ENCODE peak calls at places on chromosomes 11 and 22, in nine cellular contexts. O is ascending aorta; D is naive thymus-derived CD4-positive, alpha-beta T cell; X is PC-3; S is sigmoid colon; C is psoas muscle; Y is adrenal gland; I is colonic mucosa; H is mammary epithelial cell. N is an unnamed sample. For H3K9me3, the result is how much of the 10 kb centered on the place peaks cover.

GRCh38 chr11:119793335-119793984 is 64.5 kb upstream of the NECTIN1 start:
- DNase-seq in O (no peak), D (no peak), X (no peak), S (no peak), C (no peak), Y (no peak), I (no peak), H (no peak), N (no peak)

GRCh38 chr11:27174672-27175210 is 134.1 kb downstream of the BBOX1 start:
- DNase-seq in O (no peak), D (no peak), X (no peak), S (no peak), C (no peak), Y (no peak), I (no peak), H (no peak), N (no peak)

GRCh38 chr22:44671742-44672141 is 30.3 kb upstream of the PRR5 start:
- DNase-seq in O (no peak), D (no peak), X (no peak), S (no peak), C (no peak), Y (no peak), I (no peak), H (peak), N (no peak)

GRCh38 chr22:36868546-36868945 is 7.7 kb downstream of the NCF4 start:
- DNase-seq in O (no peak), D (no peak), X (no peak), S (no peak), C (no peak), Y (no peak), I (no peak), H (no peak), N (no peak)

GRCh38 chr22:41028841-41029240 is 63.6 kb upstream of the EP300 start:
- DNase-seq in O (no peak), D (no peak), X (peak), S (no peak), C (no peak), Y (no peak), I (no peak), H (peak), N (no peak)

GRCh38 chr11:14500181-14500651 is 605 bp upstream of the COPB1 start:
- DNase-seq in O (peak), D (no peak), X (peak), S (no peak), C (no peak), Y (peak), I (peak), H (peak), N (peak)

GRCh38 chr22:28940441-28940840 is 57.1 kb downstream of the ZNRF3 start:
- DNase-seq in O (no peak), D (no peak), X (no peak), S (no peak), C (no peak), Y (no peak), I (no peak), H (no peak), N (no peak)

GRCh38 chr11:19306570-19306969 is 65.8 kb upstream of the E2F8 start:
- DNase-seq in O (no peak), D (no peak), X (no peak), S (no peak), C (no peak), Y (no peak), I (no peak), H (no peak), N (no peak)

GRCh38 chr11:15286465-15286864 is 171.7 kb downstream of the INSC start:
- DNase-seq in O (no peak), D (no peak), X (peak), S (no peak), C (no peak), Y (no peak), I (no peak), H (peak), N (no peak)

GRCh38 chr11:105130189-105130813 is 9.3 kb downstream of the CARD18 start:
- DNase-seq in O (no peak), D (no peak), X (peak), S (no peak), C (no peak), Y (no peak), I (no peak), H (peak), N (no peak)

GRCh38 chr11:75339685-75340409 is 11.6 kb downstream of the ARRB1 start:
- DNase-seq in O (no peak), D (no peak), X (no peak), S (no peak), C (no peak), Y (no peak), I (peak), H (no peak), N (no peak)

GRCh38 chr11:10654211-10655150 is 39.1 kb downstream of the IRAG1 start:
- DNase-seq in O (no peak), D (no peak), X (peak), S (peak), C (no peak), Y (peak), I (no peak), H (peak), N (no peak)

GRCh38 chr22:45552580-45553332 is 50.1 kb downstream of the FBLN1 start:
- DNase-seq in O (peak), D (no peak), X (no peak), S (peak), C (peak), Y (peak), I (peak), H (peak), N (no peak)

GRCh38 chr11:34416746-34417145 is 22.0 kb upstream of the CAT start:
- DNase-seq in O (no peak), D (no peak), X (no peak), S (no peak), C (no peak), Y (no peak), I (no peak), H (no peak), N (no peak)

GRCh38 chr11:105045897-105046296 is 762 bp upstream of the CARD16 start:
- DNase-seq in O (no peak), D (no peak), X (no peak), S (no peak), C (peak), Y (no peak), I (no peak), H (no peak), N (no peak)

GRCh38 chr11:85930879-85931366 is 75.7 kb downstream of the CCDC83 start:
- DNase-seq in O (no peak), D (no peak), X (no peak), S (no peak), C (no peak), Y (no peak), I (no peak), H (no peak), N (no peak)

GRCh38 chr11:123640677-123641494 is 13.5 kb downstream of the SCN3B start:
- DNase-seq in O (no peak), D (peak), X (peak), S (no peak), C (peak), Y (peak), I (peak), H (peak), N (no peak)

GRCh38 chr11:72609045-72609444 is 65.2 kb downstream of the PDE2A start:
- DNase-seq in O (no peak), D (no peak), X (peak), S (no peak), C (no peak), Y (no peak), I (no peak), H (no peak), N (no peak)

GRCh38 chr11:74571062-74571399 is 21.4 kb upstream of the POLD3 start:
- DNase-seq in O (no peak), D (no peak), X (no peak), S (no peak), C (no peak), Y (no peak), I (no peak), H (no peak), N (no peak)

GRCh38 chr11:111531687-111532364 is 8.7 kb upstream of the LAYN start:
- DNase-seq in O (no peak), D (no peak), X (peak), S (no peak), C (no peak), Y (no peak), I (no peak), H (peak), N (no peak)

GRCh38 chr11:119739975-119740374 is 11.0 kb upstream of the NECTIN1 start:
- DNase-seq in O (no peak), D (no peak), X (no peak), S (no peak), C (no peak), Y (no peak), I (peak), H (no peak), N (no peak)

GRCh38 chr11:10599388-10600175 is 31.1 kb upstream of the LYVE1 start:
- DNase-seq in O (no peak), D (no peak), X (no peak), S (peak), C (peak), Y (no peak), I (no peak), H (no peak), N (no peak)

GRCh38 chr11:16612801-16613400 is 125.5 kb upstream of the C11orf58 start:
- DNase-seq in O (no peak), D (no peak), X (no peak), S (no peak), C (no peak), Y (no peak), I (no peak), H (peak), N (no peak)

GRCh38 chr22:24583221-24583971 is 9.5 kb downstream of the LRRC75B start:
- DNase-seq in O (no peak), D (no peak), X (no peak), S (no peak), C (no peak), Y (no peak), I (no peak), H (no peak), N (no peak)

GRCh38 chr11:94834931-94835330 is 66.8 kb downstream of the AMOTL1 start:
- DNase-seq in O (no peak), D (no peak), X (no peak), S (no peak), C (no peak), Y (no peak), I (no peak), H (no peak), N (no peak)

GRCh38 chr11:11703885-11704284 is 82.1 kb upstream of the GALNT18 start:
- DNase-seq in O (no peak), D (no peak), X (no peak), S (no peak), C (no peak), Y (no peak), I (no peak), H (no peak), N (no peak)

GRCh38 chr11:57481315-57481714 is 21.0 kb downstream of the RTN4RL2 start:
- DNase-seq in O (no peak), D (no peak), X (no peak), S (no peak), C (no peak), Y (no peak), I (no peak), H (no peak), N (no peak)

GRCh38 chr22:44184006-44184405 is 3.3 kb downstream of the PARVG start:
- DNase-seq in O (no peak), D (no peak), X (no peak), S (no peak), C (no peak), Y (no peak), I (no peak), H (no peak), N (no peak)

GRCh38 chr11:108511851-108512474 is 13.8 kb upstream of the POGLUT3 start:
- DNase-seq in O (no peak), D (no peak), X (peak), S (no peak), C (no peak), Y (no peak), I (no peak), H (peak), N (no peak)

GRCh38 chr11:134679592-134679991 is 267.6 kb upstream of the B3GAT1 start:
- DNase-seq in O (no peak), D (no peak), X (no peak), S (peak), C (no peak), Y (no peak), I (no peak), H (no peak), N (no peak)

DNA sequence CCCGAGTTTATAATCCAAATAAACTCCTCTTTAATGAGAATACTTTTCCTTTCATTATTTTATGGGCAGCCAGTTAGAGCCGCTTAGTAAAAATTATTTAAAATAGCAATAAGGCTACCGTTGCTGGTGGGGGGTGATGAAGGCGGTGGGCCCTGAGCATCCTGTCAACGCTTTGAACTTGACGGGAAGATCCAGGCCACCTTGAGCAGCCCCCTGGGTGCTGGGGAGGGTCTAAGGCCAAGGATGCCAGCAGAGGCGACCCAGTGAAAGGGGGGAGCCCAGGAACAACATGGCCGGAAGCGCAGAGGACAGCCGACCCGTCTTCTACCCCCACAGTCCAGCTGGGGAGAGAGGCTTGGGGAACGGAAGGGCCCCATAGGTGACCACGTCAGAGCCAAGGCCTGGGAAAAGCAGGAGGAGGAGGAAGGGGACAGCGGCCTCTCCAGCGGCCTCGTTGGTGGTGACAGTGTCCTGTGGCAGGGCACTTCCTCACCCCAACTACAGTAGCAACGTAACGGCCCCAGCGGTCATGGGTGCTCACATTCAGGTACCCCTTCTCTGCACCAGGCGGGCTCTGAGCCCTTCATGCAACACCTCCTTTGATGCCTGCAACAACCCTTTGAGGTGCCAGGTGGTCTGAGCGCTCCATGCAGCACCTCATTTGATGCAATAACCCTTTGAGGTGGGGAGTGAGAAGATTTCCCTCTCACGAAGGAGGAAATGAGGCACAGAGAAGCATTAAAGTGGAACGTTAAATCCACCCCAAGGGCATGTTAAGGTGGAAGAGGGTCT is 695.3 kb downstream of the TBC1D22A start:
- DNase-seq in O (no peak), D (no peak), X (no peak), S (no peak), C (no peak), Y (no peak), I (peak), H (no peak), N (no peak)
- H3K9me3 ChIP-seq in O (under half), D (under half), X (under half), S (under half), C (under half), Y (under half), I (under half), H (under half), N (under half)

DNA sequence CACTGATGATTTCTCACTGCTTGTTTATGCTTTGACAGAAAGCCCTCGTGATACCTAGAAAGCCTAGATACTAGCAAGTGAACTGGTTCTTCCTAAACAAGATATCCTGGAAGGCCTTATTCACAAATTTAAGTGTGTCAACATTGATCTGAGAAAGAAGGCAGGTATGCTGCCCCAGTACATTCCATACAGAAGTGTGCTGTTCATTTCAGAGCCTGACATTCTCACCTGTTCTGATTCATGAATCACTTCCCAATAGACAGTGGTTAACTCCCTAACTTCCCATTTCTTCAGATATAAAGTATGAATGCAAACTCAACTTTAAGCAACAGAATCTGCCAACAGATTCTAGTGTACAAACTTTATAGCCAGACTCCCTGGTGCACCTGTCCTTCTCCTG is 15.5 kb upstream of the RASSF10 start:
- DNase-seq in O (no peak), D (no peak), X (peak), S (no peak), C (no peak), Y (no peak), I (no peak), H (peak), N (no peak)
- H3K9me3 ChIP-seq in O (under half), D (under half), X (under half), S (under half), C (under half), Y (under half), I (under half), H (under half), N (under half)

GRCh38 chr11:70677232-70677916 is 279.0 kb downstream of the CTTN start:
- DNase-seq in O (no peak), D (no peak), X (no peak), S (no peak), C (no peak), Y (no peak), I (no peak), H (no peak), N (no peak)
- H3K9me3 ChIP-seq in O (under half), D (under half), X (under half), S (under half), C (under half), Y (under half), I (under half), H (under half), N (under half)

GRCh38 chr11:54930930-54931329 is 224.3 kb downstream of the OR4A5 start:
- DNase-seq in O (no peak), D (no peak), X (no peak), S (peak), C (no peak), Y (peak), I (no peak), H (no peak), N (no peak)
- H3K9me3 ChIP-seq in O (half or more), D (under half), X (under half), S (under half), C (half or more), Y (half or more), I (under half), H (under half), N (under half)

GRCh38 chr11:2647167-2647566 is 52.6 kb downstream of the KCNQ1OT1 start:
- DNase-seq in O (no peak), D (no peak), X (no peak), S (no peak), C (no peak), Y (no peak), I (no peak), H (no peak), N (no peak)

GRCh38 chr11:2643746-2644145 is 56.0 kb downstream of the KCNQ1OT1 start:
- DNase-seq in O (no peak), D (no peak), X (no peak), S (no peak), C (no peak), Y (no peak), I (no peak), H (no peak), N (no peak)

GRCh38 chr11:2644844-2645778 is 54.7 kb downstream of the KCNQ1OT1 start:
- DNase-seq in O (no peak), D (no peak), X (no peak), S (no peak), C (no peak), Y (no peak), I (no peak), H (no peak), N (no peak)

GRCh38 chr11:2647953-2648352 is 51.8 kb downstream of the KCNQ1OT1 start:
- DNase-seq in O (no peak), D (no peak), X (no peak), S (no peak), C (no peak), Y (no peak), I (no peak), H (no peak), N (no peak)

GRCh38 chr11:2645779-2646118 is 54.0 kb downstream of the KCNQ1OT1 start:
- DNase-seq in O (no peak), D (no peak), X (no peak), S (no peak), C (no peak), Y (no peak), I (no peak), H (no peak), N (no peak)
- H3K9me3 ChIP-seq in O (half or more), D (under half), X (under half), S (half or more), C (half or more), Y (under half), I (under half), H (under half), N (under half)